ENCODE peak calls at places on chromosomes 13 and 19, in four cellular contexts. C is A172; S is stimulated activated CD8-positive, alpha-beta memory T cell treated with anti-CD3 and anti-CD28 coated beads, Interleukin-7, amount 100 ng/mL, for 24 hours; V is activated CD8-positive, alpha-beta memory T cell treated with anti-CD3 and anti-CD28 coated beads for 1 hour. K is an unnamed sample.

GRCh38 chr19:57279418-57280164 is 694 bp upstream of the ZNF460 start:
- DNase-seq in V (peak), S (peak), C (peak), K (peak)

GRCh38 chr19:36265064-36265463 is 50.2 kb downstream of the ZNF146 start:
- DNase-seq in S (no peak), C (no peak), V (no peak), K (no peak)

GRCh38 chr19:54570316-54570715 is 3.3 kb upstream of the LILRA2 start:
- DNase-seq in C (no peak), V (no peak), S (no peak), K (no peak)

GRCh38 chr19:10407102-10407501 is 3.8 kb upstream of the CDC37 start:
- DNase-seq in V (no peak), C (no peak), S (no peak), K (peak)

GRCh38 chr19:17716309-17716929 is 2.9 kb upstream of the MAP1S start:
- DNase-seq in S (no peak), V (no peak), C (no peak), K (no peak)

GRCh38 chr13:95418946-95419345 is 117.7 kb upstream of the ABCC4 start:
- DNase-seq in C (no peak), V (no peak), S (no peak), K (no peak)

GRCh38 chr19:38376576-38376975 is 2.2 kb downstream of the PSMD8 start:
- DNase-seq in V (no peak), S (no peak), C (no peak), K (no peak)

GRCh38 chr19:47497073-47497766 is 13.2 kb upstream of the KPTN start:
- DNase-seq in S (no peak), C (no peak), V (no peak), K (no peak)

GRCh38 chr13:67048793-67049150 is 181.4 kb downstream of the PCDH9 start:
- DNase-seq in V (no peak), S (no peak), C (no peak), K (no peak)

GRCh38 chr13:41345921-41346589 is 35.0 kb downstream of the NAA16 start:
- DNase-seq in V (no peak), C (no peak), S (no peak), K (no peak)

GRCh38 chr19:55173717-55174409 is 6.2 kb downstream of the SYT5 start:
- DNase-seq in C (peak), S (no peak), V (no peak), K (peak)

GRCh38 chr13:93080587-93080986 is 146.0 kb upstream of the GPC6 start:
- DNase-seq in V (no peak), S (no peak), C (peak), K (no peak)

GRCh38 chr13:51041126-51041525 is 69.9 kb downstream of the C13orf42 start:
- DNase-seq in V (no peak), C (no peak), S (no peak), K (no peak)

GRCh38 chr19:42229855-42230331 is 9.8 kb downstream of the ZNF526 start:
- DNase-seq in V (no peak), C (peak), S (no peak), K (no peak)

GRCh38 chr13:74555291-74556001 is 421.2 kb upstream of the KLF12 start:
- DNase-seq in V (no peak), C (no peak), S (no peak), K (no peak)

GRCh38 chr19:44820648-44821609 is 12.0 kb downstream of the BCAM start:
- DNase-seq in C (no peak), V (no peak), S (no peak), K (no peak)

GRCh38 chr13:70386919-70387318 is 278.7 kb upstream of the KLHL1 start:
- DNase-seq in C (no peak), S (no peak), V (no peak), K (no peak)

GRCh38 chr13:96090240-96091101 is 564 bp downstream of the HS6ST3 start:
- DNase-seq in C (no peak), S (no peak), V (no peak), K (no peak)

GRCh38 chr13:22846551-22846950 is 334.2 kb upstream of the SGCG start:
- DNase-seq in V (no peak), S (no peak), C (no peak), K (no peak)

GRCh38 chr13:84925443-84925842 is 873.8 kb downstream of the SLITRK6 start:
- DNase-seq in C (peak), S (no peak), V (no peak), K (no peak)

GRCh38 chr13:43316997-43317396 is 293.6 kb downstream of the DNAJC15 start:
- DNase-seq in V (no peak), C (peak), S (no peak), K (no peak)

GRCh38 chr19:27997069-27997468 is 1215.9 kb downstream of the UQCRFS1 start:
- DNase-seq in C (no peak), V (no peak), S (no peak), K (no peak)

GRCh38 chr19:35757231-35757748 is 461 bp upstream of the HSPB6 start:
- DNase-seq in C (peak), S (no peak), V (no peak), K (no peak)

GRCh38 chr19:7516878-7517277 is 975 bp downstream of the ZNF358 start:
- DNase-seq in S (no peak), C (no peak), V (no peak), K (no peak)

GRCh38 chr13:63684822-63685221 is 2269.2 kb upstream of the PCDH20 start:
- DNase-seq in V (no peak), S (no peak), C (no peak), K (no peak)

GRCh38 chr13:110555601-110556223 is 5.8 kb downstream of the RAB20 start:
- DNase-seq in V (no peak), C (no peak), S (no peak), K (no peak)

GRCh38 chr19:28023064-28023463 is 1189.9 kb downstream of the UQCRFS1 start:
- DNase-seq in V (no peak), C (peak), S (no peak), K (no peak)

GRCh38 chr19:46159418-46159817 is 11.4 kb downstream of the IGFL2 start:
- DNase-seq in C (no peak), S (no peak), V (no peak), K (no peak)

GRCh38 chr13:73691891-73692290 is 442.3 kb downstream of the KLF12 start:
- DNase-seq in V (no peak), C (no peak), S (no peak), K (no peak)

GRCh38 chr19:34489175-34489574 is 7.6 kb downstream of the WTIP start:
- DNase-seq in C (no peak), V (no peak), S (no peak), K (no peak)

GRCh38 chr19:45913874-45914830 is at the start of gene NANOS2:
- DNase-seq in C (no peak), V (no peak), S (no peak), K (no peak)

GRCh38 chr13:59497845-59498244 is 665.9 kb downstream of the DIAPH3 start:
- DNase-seq in V (no peak), S (no peak), C (no peak), K (no peak)

GRCh38 chr13:100347941-100348340 is 240.6 kb downstream of the GGACT start:
- DNase-seq in V (no peak), C (no peak), S (no peak), K (no peak)

GRCh38 chr19:56273563-56274117 is 1.1 kb downstream of the EDDM13 start:
- DNase-seq in S (no peak), V (no peak), C (peak), K (no peak)

GRCh38 chr13:71218960-71219359 is 648.0 kb downstream of the DACH1 start:
- DNase-seq in V (no peak), C (no peak), S (no peak), K (no peak)

GRCh38 chr19:45331411-45331810 is 8.7 kb upstream of the CKM start:
- DNase-seq in C (no peak), S (no peak), V (no peak), K (no peak)

GRCh38 chr19:3494051-3494450 is 6.4 kb downstream of the DOHH start:
- DNase-seq in S (no peak), C (no peak), V (no peak), K (no peak)

GRCh38 chr19:29662604-29663404 is 2.5 kb upstream of the PLEKHF1 start:
- DNase-seq in V (no peak), C (peak), S (no peak), K (no peak)

GRCh38 chr13:104253063-104253680 is 1187.0 kb upstream of the SLC10A2 start:
- DNase-seq in S (no peak), V (no peak), C (no peak), K (no peak)